ENCODE peak calls at places on chromosomes 7 and 10, in nine cellular contexts. H, C, Z, L, Q, R, O, I and W are unnamed samples.

GRCh38 chr7:157572622-157573021 is 235.8 kb downstream of the DNAJB6 start:
- DNase-seq in Z (no peak), O (no peak), H (no peak), Q (no peak), L (no peak), R (no peak), I (no peak), C (no peak), W (no peak)

GRCh38 chr7:54831644-54832095 is 72.7 kb upstream of the SEC61G start:
- DNase-seq in R (peak; percentile 98), H (no peak), Z (no peak), Q (no peak), O (peak; percentile 80), I (no peak), L (no peak), C (no peak), W (no peak)

GRCh38 chr10:3068201-3068967 is 1.0 kb downstream of the PFKP start:
- DNase-seq in C (peak; percentile 64), L (peak; percentile 63), H (peak; percentile 47), R (peak; percentile 43), O (peak; percentile 65), Z (peak; percentile 84), I (no peak), Q (peak; percentile 31), W (no peak)

GRCh38 chr10:119395287-119396007 is 147.1 kb downstream of the RGS10 start:
- DNase-seq in R (no peak), Q (no peak), L (no peak), C (peak; percentile 40), O (no peak), Z (peak; percentile 71), I (no peak), H (no peak), W (peak; percentile 1)

GRCh38 chr7:130875265-130875741 is 141.3 kb upstream of the KLF14 start:
- DNase-seq in Z (peak; percentile 77), H (no peak), C (no peak), L (no peak), O (peak; percentile 65), Q (peak; percentile 30), R (peak; percentile 67), I (peak; percentile 47), W (no peak)

GRCh38 chr7:47648301-47648900 is 66.5 kb upstream of the TNS3 start:
- DNase-seq in Q (no peak), H (no peak), Z (peak; percentile 79), C (no peak), O (no peak), R (no peak), I (peak; percentile 44), L (no peak), W (no peak)

GRCh38 chr7:75716992-75717626 is 21.6 kb downstream of the HIP1 start:
- DNase-seq in C (peak; percentile 90), I (peak; percentile 36), H (no peak), R (peak; percentile 67), L (no peak), O (no peak), Q (no peak), Z (peak; percentile 67), W (no peak)

GRCh38 chr7:33854951-33855350 is 50.4 kb upstream of the BMPER start:
- DNase-seq in R (peak; percentile 21), H (no peak), Q (no peak), I (peak; percentile 29), Z (peak; percentile 90), C (peak; percentile 96), L (no peak), O (no peak), W (no peak)

GRCh38 chr10:82953909-82954308 is 1078.9 kb downstream of the NRG3 start:
- DNase-seq in I (no peak), R (no peak), O (no peak), L (no peak), C (no peak), H (no peak), Z (no peak), Q (no peak), W (no peak)

GRCh38 chr10:23469596-23470237 is 30.8 kb downstream of the OTUD1 start:
- DNase-seq in Q (no peak), C (no peak), L (no peak), O (no peak), R (no peak), I (no peak), H (no peak), Z (no peak), W (no peak)

GRCh38 chr10:122546242-122546641 is 14.3 kb upstream of the DMBT1 start:
- DNase-seq in I (no peak), L (no peak), Q (no peak), Z (no peak), H (no peak), R (no peak), O (no peak), C (no peak), W (no peak)

GRCh38 chr10:70558871-70559810 is 43.4 kb downstream of the PRF1 start:
- DNase-seq in R (peak; percentile 53), C (peak; percentile 59), H (peak; percentile 69), L (peak; percentile 47), Z (peak; percentile 90), I (no peak), Q (peak; percentile 24), O (no peak), W (no peak)

GRCh38 chr10:12499587-12499986 is 150.2 kb downstream of the CAMK1D start:
- DNase-seq in Z (no peak), H (no peak), I (no peak), R (no peak), C (no peak), Q (no peak), L (no peak), O (no peak), W (no peak)